ENCODE peak calls at places on chromosome 1, in four cellular contexts. C is C1 segment of cervical spinal cord, O is SJSA1, W is HFFc6. A is an unnamed sample.

GRCh38 chr1:113146242-113147072 is 73.5 kb downstream of the LRIG2 start:
- DNase-seq in C (no peak), O (no peak), W (peak), A (peak)

GRCh38 chr1:61220531-61220930 is 138.2 kb downstream of the NFIA start:
- DNase-seq in W (no peak), C (no peak), O (no peak), A (no peak)

GRCh38 chr1:93601686-93602085 is 80.0 kb downstream of the BCAR3 start:
- DNase-seq in C (no peak), O (no peak), W (no peak), A (no peak)

GRCh38 chr1:62052946-62053345 is 141.7 kb upstream of the L1TD1 start:
- DNase-seq in C (no peak), O (no peak), W (no peak), A (no peak)

GRCh38 chr1:101290119-101290921 is 53.5 kb downstream of the S1PR1 start:
- DNase-seq in C (peak), O (no peak), W (no peak), A (no peak)

GRCh38 chr1:11478571-11479374 is at the start of gene DISP3:
- DNase-seq in W (peak), O (peak), C (peak), A (peak)

GRCh38 chr1:64856564-64856963 is 109.8 kb downstream of the JAK1 start:
- DNase-seq in C (peak), O (no peak), W (no peak), A (no peak)

GRCh38 chr1:227947678-227948492 is at the start of gene WNT9A:
- DNase-seq in O (peak), C (no peak), W (no peak), A (peak)

GRCh38 chr1:163083690-163084089 is 14.5 kb downstream of the RGS4 start:
- DNase-seq in W (peak), O (no peak), C (no peak), A (no peak)

GRCh38 chr1:93518516-93518915 is 70.6 kb downstream of the FNBP1L start:
- DNase-seq in C (no peak), W (no peak), O (no peak), A (no peak)

GRCh38 chr1:7747605-7748004 is 23.5 kb upstream of the VAMP3 start:
- DNase-seq in C (no peak), O (no peak), W (no peak), A (no peak)

GRCh38 chr1:236173174-236173767 is 30.9 kb downstream of the GPR137B start:
- DNase-seq in W (no peak), C (no peak), O (no peak), A (no peak)

GRCh38 chr1:94542088-94542671 is 621 bp upstream of the F3 start:
- DNase-seq in O (peak), W (no peak), C (no peak), A (no peak)

GRCh38 chr1:85628791-85629531 is 48.4 kb downstream of the CCN1 start:
- DNase-seq in W (peak), O (peak), C (no peak), A (no peak)

GRCh38 chr1:12464627-12465056 is 153.4 kb downstream of the DHRS3 start:
- DNase-seq in O (no peak), C (no peak), W (peak), A (no peak)

GRCh38 chr1:172779501-172779900 is 120.6 kb downstream of the FASLG start:
- DNase-seq in C (no peak), O (no peak), W (peak), A (no peak)

GRCh38 chr1:98817830-98818229 is 156.3 kb downstream of the SNX7 start:
- DNase-seq in W (no peak), O (no peak), C (no peak), A (no peak)

GRCh38 chr1:225526878-225527277 is 99.0 kb upstream of the LBR start:
- DNase-seq in W (no peak), C (no peak), O (no peak), A (no peak)

GRCh38 chr1:81478217-81478616 is 322.5 kb upstream of the ADGRL2 start:
- DNase-seq in W (no peak), C (no peak), O (no peak), A (no peak)

GRCh38 chr1:119974013-119974412 is 77.7 kb upstream of the ADAM30 start:
- DNase-seq in O (no peak), W (no peak), C (no peak), A (no peak)

GRCh38 chr1:168821434-168821833 is 92.4 kb upstream of the DPT start:
- DNase-seq in W (no peak), C (no peak), O (no peak), A (no peak)

A was measured in Caco-2.